ENCODE peak calls at places on chromosomes 7 and 10, in seven cellular contexts. One of them, this sample, is unnamed.

GRCh38 chr7:19107392-19108147 is 9.9 kb downstream of the TWIST1 start:
- DNase-seq in fibroblast of the aortic adventitia: peak; percentile 81
- DNase-seq in left lung: no peak
- DNase-seq in A549: no peak
- DNase-seq in body of pancreas: no peak
- DNase-seq in ovary: peak; percentile 23
- DNase-seq in Peyer's patch: no peak
- DNase-seq in this sample: no peak

GRCh38 chr10:103224133-103224532 is 21.6 kb upstream of the RPEL1 start:
- DNase-seq in fibroblast of the aortic adventitia: no peak
- DNase-seq in left lung: no peak
- DNase-seq in A549: no peak
- DNase-seq in body of pancreas: no peak
- DNase-seq in ovary: no peak
- DNase-seq in Peyer's patch: no peak
- DNase-seq in this sample: no peak

GRCh38 chr10:61779950-61780659 is 117.4 kb downstream of the CABCOCO1 start:
- DNase-seq in fibroblast of the aortic adventitia: peak; percentile 62
- DNase-seq in left lung: peak; percentile 84
- DNase-seq in A549: peak; percentile 49
- DNase-seq in body of pancreas: peak; percentile 20
- DNase-seq in ovary: no peak
- DNase-seq in Peyer's patch: peak; percentile 62
- DNase-seq in this sample: no peak

GRCh38 chr10:25813511-25813910 is 120.5 kb upstream of the MYO3A start:
- DNase-seq in fibroblast of the aortic adventitia: no peak
- DNase-seq in left lung: no peak
- DNase-seq in A549: no peak
- DNase-seq in body of pancreas: no peak
- DNase-seq in ovary: no peak
- DNase-seq in Peyer's patch: no peak
- DNase-seq in this sample: no peak

GRCh38 chr10:35459449-35459847 is 123.1 kb downstream of the CCNY start:
- DNase-seq in fibroblast of the aortic adventitia: no peak
- DNase-seq in left lung: no peak
- DNase-seq in A549: no peak
- DNase-seq in body of pancreas: no peak
- DNase-seq in ovary: no peak
- DNase-seq in Peyer's patch: no peak
- DNase-seq in this sample: no peak

GRCh38 chr10:17077251-17077904 is 52.2 kb downstream of the CUBN start:
- DNase-seq in fibroblast of the aortic adventitia: peak; percentile 68
- DNase-seq in left lung: no peak
- DNase-seq in A549: no peak
- DNase-seq in body of pancreas: no peak
- DNase-seq in ovary: no peak
- DNase-seq in Peyer's patch: no peak
- DNase-seq in this sample: no peak

GRCh38 chr10:125117941-125118630 is 42.3 kb downstream of the CTBP2 start:
- DNase-seq in fibroblast of the aortic adventitia: peak; percentile 74
- DNase-seq in left lung: no peak
- DNase-seq in A549: no peak
- DNase-seq in body of pancreas: peak; percentile 89
- DNase-seq in ovary: peak; percentile 75
- DNase-seq in Peyer's patch: peak; percentile 61
- DNase-seq in this sample: no peak

GRCh38 chr7:101161692-101162461 is 3.5 kb downstream of the VGF start:
- DNase-seq in fibroblast of the aortic adventitia: no peak
- DNase-seq in left lung: no peak
- DNase-seq in A549: no peak
- DNase-seq in body of pancreas: no peak
- DNase-seq in ovary: no peak
- DNase-seq in Peyer's patch: no peak
- DNase-seq in this sample: no peak

GRCh38 chr10:74500806-74501205 is 325.6 kb upstream of the KAT6B start:
- DNase-seq in fibroblast of the aortic adventitia: peak; percentile 56
- DNase-seq in left lung: no peak
- DNase-seq in A549: no peak
- DNase-seq in body of pancreas: no peak
- DNase-seq in ovary: no peak
- DNase-seq in Peyer's patch: no peak
- DNase-seq in this sample: peak; percentile 26

GRCh38 chr10:5038703-5039102 is 35.0 kb upstream of the AKR1C2 start:
- DNase-seq in fibroblast of the aortic adventitia: peak; percentile 22
- DNase-seq in left lung: no peak
- DNase-seq in A549: no peak
- DNase-seq in body of pancreas: no peak
- DNase-seq in ovary: no peak
- DNase-seq in Peyer's patch: no peak
- DNase-seq in this sample: no peak

GRCh38 chr7:114973147-114973546 is 51.3 kb downstream of the MDFIC start:
- DNase-seq in fibroblast of the aortic adventitia: peak; percentile 78
- DNase-seq in left lung: no peak
- DNase-seq in A549: no peak
- DNase-seq in body of pancreas: no peak
- DNase-seq in ovary: no peak
- DNase-seq in Peyer's patch: no peak
- DNase-seq in this sample: no peak

GRCh38 chr7:46738713-46739220 is 817.7 kb upstream of the IGFBP3 start:
- DNase-seq in fibroblast of the aortic adventitia: no peak
- DNase-seq in left lung: no peak
- DNase-seq in A549: no peak
- DNase-seq in body of pancreas: no peak
- DNase-seq in ovary: no peak
- DNase-seq in Peyer's patch: no peak
- DNase-seq in this sample: no peak

GRCh38 chr7:25515876-25516275 is 287.6 kb upstream of the NPVF start:
- DNase-seq in fibroblast of the aortic adventitia: no peak
- DNase-seq in left lung: no peak
- DNase-seq in A549: no peak
- DNase-seq in body of pancreas: no peak
- DNase-seq in ovary: no peak
- DNase-seq in Peyer's patch: no peak
- DNase-seq in this sample: no peak

GRCh38 chr7:96987719-96988118 is 17.6 kb upstream of the DLX6 start:
- DNase-seq in fibroblast of the aortic adventitia: no peak
- DNase-seq in left lung: no peak
- DNase-seq in A549: no peak
- DNase-seq in body of pancreas: no peak
- DNase-seq in ovary: no peak
- DNase-seq in Peyer's patch: no peak
- DNase-seq in this sample: no peak

GRCh38 chr7:32153006-32153405 is 82.8 kb upstream of the PDE1C start:
- DNase-seq in fibroblast of the aortic adventitia: no peak
- DNase-seq in left lung: no peak
- DNase-seq in A549: no peak
- DNase-seq in body of pancreas: no peak
- DNase-seq in ovary: no peak
- DNase-seq in Peyer's patch: no peak
- DNase-seq in this sample: no peak

GRCh38 chr10:109956454-109957091 is 33.3 kb upstream of the XPNPEP1 start:
- DNase-seq in fibroblast of the aortic adventitia: peak; percentile 58
- DNase-seq in left lung: no peak
- DNase-seq in A549: peak; percentile 69
- DNase-seq in body of pancreas: peak; percentile 53
- DNase-seq in ovary: no peak
- DNase-seq in Peyer's patch: peak; percentile 60
- DNase-seq in this sample: no peak

GRCh38 chr7:30780909-30781308 is 9.7 kb downstream of the MINDY4 start:
- DNase-seq in fibroblast of the aortic adventitia: no peak
- DNase-seq in left lung: no peak
- DNase-seq in A549: no peak
- DNase-seq in body of pancreas: no peak
- DNase-seq in ovary: no peak
- DNase-seq in Peyer's patch: no peak
- DNase-seq in this sample: no peak
- TF ChIP-seq CTCF in fibroblast of the aortic adventitia: no peak
- TF ChIP-seq CTCF in left lung: no peak
- TF ChIP-seq CTCF in A549: no peak
- TF ChIP-seq CTCF in body of pancreas: no peak
- TF ChIP-seq CTCF in ovary: no peak
- TF ChIP-seq CTCF in Peyer's patch: no peak
- TF ChIP-seq CTCF in this sample: no peak

GRCh38 chr7:66630529-66630928 is 1.8 kb downstream of the KCTD7 start:
- DNase-seq in fibroblast of the aortic adventitia: no peak
- DNase-seq in left lung: no peak
- DNase-seq in A549: no peak
- DNase-seq in body of pancreas: no peak
- DNase-seq in ovary: no peak
- DNase-seq in Peyer's patch: no peak
- DNase-seq in this sample: no peak

GRCh38 chr7:66628361-66629221 is at the start of gene KCTD7:
- DNase-seq in fibroblast of the aortic adventitia: peak; percentile 97
- DNase-seq in left lung: peak; percentile 99
- DNase-seq in A549: peak; percentile 96
- DNase-seq in body of pancreas: peak; percentile 98
- DNase-seq in ovary: peak; percentile 98
- DNase-seq in Peyer's patch: peak; percentile 99
- DNase-seq in this sample: peak; percentile 85

GRCh38 chr7:66629659-66630058 is 978 bp downstream of the KCTD7 start:
- DNase-seq in fibroblast of the aortic adventitia: no peak
- DNase-seq in left lung: no peak
- DNase-seq in A549: no peak
- DNase-seq in body of pancreas: no peak
- DNase-seq in ovary: peak; percentile 29
- DNase-seq in Peyer's patch: no peak
- DNase-seq in this sample: no peak

GRCh38 chr7:66629222-66629658 is 559 bp downstream of the KCTD7 start:
- DNase-seq in fibroblast of the aortic adventitia: peak; percentile 14
- DNase-seq in left lung: peak; percentile 51
- DNase-seq in A549: no peak
- DNase-seq in body of pancreas: no peak
- DNase-seq in ovary: no peak
- DNase-seq in Peyer's patch: peak; percentile 51
- DNase-seq in this sample: no peak

GRCh38 chr7:66631471-66631870 is 2.8 kb downstream of the KCTD7 start:
- DNase-seq in fibroblast of the aortic adventitia: no peak
- DNase-seq in left lung: no peak
- DNase-seq in A549: no peak
- DNase-seq in body of pancreas: no peak
- DNase-seq in ovary: no peak
- DNase-seq in Peyer's patch: no peak
- DNase-seq in this sample: no peak
- H3K4me3 ChIP-seq in fibroblast of the aortic adventitia: no peak overlapping the region
- H3K4me3 ChIP-seq in left lung: no peak overlapping the region
- H3K4me3 ChIP-seq in A549: no peak overlapping the region
- H3K4me3 ChIP-seq in body of pancreas: no peak overlapping the region
- H3K4me3 ChIP-seq in ovary: no peak overlapping the region
- H3K4me3 ChIP-seq in Peyer's patch: no peak overlapping the region
- H3K4me3 ChIP-seq in this sample: no peak overlapping the region

DNA sequence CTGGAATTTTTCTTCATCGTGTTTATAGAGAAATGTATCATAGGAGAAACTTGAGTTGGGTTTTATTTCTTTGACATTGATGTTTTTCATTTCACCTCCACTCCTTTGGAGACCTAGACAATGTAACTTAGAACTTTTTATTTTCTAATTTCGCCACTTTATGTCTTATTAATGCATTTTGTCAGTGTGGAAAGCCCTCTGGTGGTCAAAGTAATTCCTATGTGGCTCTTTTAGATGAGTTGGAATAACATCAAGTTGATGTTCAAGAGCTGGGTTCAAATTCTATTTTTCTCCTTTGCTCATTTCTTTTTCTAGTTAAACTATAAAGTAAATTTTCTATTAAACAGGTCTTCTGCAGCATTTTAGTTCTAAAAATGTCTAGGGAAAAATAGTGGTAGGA is 478.6 kb downstream of the LRMDA start:
- DNase-seq in fibroblast of the aortic adventitia: peak; percentile 76
- DNase-seq in left lung: no peak
- DNase-seq in A549: peak; percentile 19
- DNase-seq in body of pancreas: peak; percentile 27
- DNase-seq in ovary: no peak
- DNase-seq in Peyer's patch: no peak
- DNase-seq in this sample: no peak
- TF ChIP-seq CTCF in fibroblast of the aortic adventitia: peak; percentile 65
- TF ChIP-seq CTCF in left lung: peak; percentile 29
- TF ChIP-seq CTCF in A549: peak; percentile 60
- TF ChIP-seq CTCF in body of pancreas: peak; percentile 73
- TF ChIP-seq CTCF in ovary: peak; percentile 50
- TF ChIP-seq CTCF in Peyer's patch: peak; percentile 53
- TF ChIP-seq CTCF in this sample: peak; percentile 17

DNA sequence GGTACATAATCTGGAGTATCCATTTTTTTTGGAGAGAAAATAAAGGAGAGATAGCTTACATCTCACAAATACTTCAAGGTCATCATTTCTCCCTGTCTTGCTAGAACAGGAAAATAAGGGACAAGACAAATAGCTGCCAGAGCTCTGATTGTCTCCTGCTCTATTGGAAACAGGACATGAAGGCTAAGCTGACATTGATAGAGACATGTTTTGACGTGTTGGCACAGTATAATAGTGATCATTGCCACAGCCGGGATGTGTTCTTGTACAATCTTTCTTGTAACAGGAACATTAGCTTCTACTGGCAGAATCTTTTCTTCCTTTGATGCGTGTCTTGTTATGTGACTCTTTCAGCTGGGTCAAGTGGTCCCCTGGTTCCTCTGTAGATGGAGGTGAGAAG is 279.3 kb upstream of the MTPN start:
- DNase-seq in fibroblast of the aortic adventitia: no peak
- DNase-seq in left lung: no peak
- DNase-seq in A549: no peak
- DNase-seq in body of pancreas: no peak
- DNase-seq in ovary: no peak
- DNase-seq in Peyer's patch: no peak
- DNase-seq in this sample: no peak
- H3K4me3 ChIP-seq in fibroblast of the aortic adventitia: no peak overlapping the region
- H3K4me3 ChIP-seq in left lung: no peak overlapping the region
- H3K4me3 ChIP-seq in A549: no peak overlapping the region
- H3K4me3 ChIP-seq in body of pancreas: no peak overlapping the region
- H3K4me3 ChIP-seq in ovary: no peak overlapping the region
- H3K4me3 ChIP-seq in Peyer's patch: no peak overlapping the region
- H3K4me3 ChIP-seq in this sample: no peak overlapping the region

GRCh38 chr10:32650246-32650655 is 204.3 kb downstream of the CCDC7 start:
- DNase-seq in fibroblast of the aortic adventitia: peak; percentile 8
- DNase-seq in left lung: no peak
- DNase-seq in A549: no peak
- DNase-seq in body of pancreas: no peak
- DNase-seq in ovary: no peak
- DNase-seq in Peyer's patch: no peak
- DNase-seq in this sample: no peak
- TF ChIP-seq CTCF in fibroblast of the aortic adventitia: no peak
- TF ChIP-seq CTCF in left lung: no peak
- TF ChIP-seq CTCF in A549: no peak
- TF ChIP-seq CTCF in body of pancreas: no peak
- TF ChIP-seq CTCF in ovary: no peak
- TF ChIP-seq CTCF in Peyer's patch: no peak
- TF ChIP-seq CTCF in this sample: no peak

GRCh38 chr7:2048531-2048930 is 184.2 kb downstream of the MAD1L1 start:
- DNase-seq in fibroblast of the aortic adventitia: no peak
- DNase-seq in left lung: no peak
- DNase-seq in A549: no peak
- DNase-seq in body of pancreas: no peak
- DNase-seq in ovary: no peak
- DNase-seq in Peyer's patch: no peak
- DNase-seq in this sample: no peak
- H3K4me3 ChIP-seq in fibroblast of the aortic adventitia: no peak overlapping the region
- H3K4me3 ChIP-seq in left lung: no peak overlapping the region
- H3K4me3 ChIP-seq in A549: no peak overlapping the region
- H3K4me3 ChIP-seq in body of pancreas: no peak overlapping the region
- H3K4me3 ChIP-seq in ovary: no peak overlapping the region
- H3K4me3 ChIP-seq in Peyer's patch: no peak overlapping the region
- H3K4me3 ChIP-seq in this sample: no peak overlapping the region